ENCODE peak calls at places on chromosomes 7 and 10, in eight cellular contexts. E is NCI-H1417; D is dorsolateral prefrontal cortex; I is activated CD4-positive, alpha-beta T cell treated with anti-CD3 and anti-CD28 coated beads, Interleukin-2, amount 10 ng/mL, durations not matched to agents 7 days and 5 days; P is spleen; O is GF-D8; L is T-helper 1 cell; U is T-cell. T is an unnamed sample.
A peak's percentile ranks its signal among the peaks of the same experiment; 100 is the strongest.

GRCh38 chr10:133388973-133389818 is 4.8 kb upstream of the MTG1 start:
- DNase-seq in L (peak; percentile 14), O (no peak), I (peak; percentile 69), D (no peak), U (peak; percentile 46), P (peak; percentile 91), E (no peak), T (no peak)

GRCh38 chr7:27173412-27174076 is 576 bp downstream of the HOXA10 start:
- DNase-seq in O (no peak), L (no peak), E (peak; percentile 88), I (no peak), D (no peak), P (peak; percentile 91), U (peak; percentile 30), T (no peak)

GRCh38 chr10:101146392-101147251 is 15.5 kb downstream of the TLX1 start:
- DNase-seq in O (no peak), P (no peak), U (no peak), D (no peak), L (no peak), E (no peak), I (no peak), T (no peak)

GRCh38 chr7:145169908-145170307 is 334.1 kb upstream of the TPK1 start:
- DNase-seq in O (no peak), L (no peak), I (no peak), E (peak; percentile 80), P (no peak), D (no peak), U (no peak), T (no peak)

GRCh38 chr10:30493609-30494530 is 59.9 kb downstream of the MAP3K8 start:
- DNase-seq in U (no peak), E (no peak), L (no peak), P (peak; percentile 80), D (peak; percentile 7), I (no peak), O (peak; percentile 87), T (peak; percentile 44)

GRCh38 chr7:158017226-158018060 is 570.2 kb downstream of the PTPRN2 start:
- DNase-seq in I (no peak), U (no peak), D (no peak), O (no peak), E (peak; percentile 95), P (peak; percentile 61), L (no peak), T (no peak)

GRCh38 chr10:58873161-58873560 is 303.3 kb upstream of the PHYHIPL start:
- DNase-seq in E (no peak), I (no peak), U (no peak), D (no peak), L (no peak), O (no peak), P (no peak), T (no peak)

GRCh38 chr7:83161851-83162401 is 758 bp downstream of the PCLO start:
- DNase-seq in E (peak; percentile 84), I (no peak), L (no peak), U (no peak), O (no peak), D (no peak), P (no peak), T (no peak)

GRCh38 chr7:78396190-78396589 is 597.6 kb downstream of the PHTF2 start:
- DNase-seq in O (no peak), L (no peak), P (no peak), I (no peak), U (no peak), E (no peak), D (no peak), T (no peak)

GRCh38 chr10:21031232-21031790 is 134.2 kb upstream of the NEBL start:
- DNase-seq in I (no peak), E (no peak), L (no peak), O (no peak), D (no peak), P (no peak), U (no peak), T (peak; percentile 21)

GRCh38 chr7:101488826-101489572 is 126.3 kb downstream of the COL26A1 start:
- DNase-seq in D (no peak), E (peak; percentile 25), U (no peak), P (no peak), I (no peak), O (no peak), L (no peak), T (no peak)

GRCh38 chr7:25073451-25073850 is 51.6 kb downstream of the CYCS start:
- DNase-seq in P (no peak), U (no peak), O (no peak), D (no peak), I (no peak), E (no peak), L (no peak), T (peak; percentile 11)

GRCh38 chr7:42023216-42023724 is 213.7 kb downstream of the GLI3 start:
- DNase-seq in I (no peak), D (no peak), E (no peak), U (no peak), O (no peak), P (no peak), L (no peak), T (no peak)

GRCh38 chr7:107035446-107035845 is 9.1 kb upstream of the PRKAR2B start:
- DNase-seq in U (no peak), E (no peak), D (no peak), P (no peak), I (no peak), L (no peak), O (no peak), T (peak; percentile 41)

GRCh38 chr7:21886396-21886795 is 59.3 kb downstream of the CDCA7L start:
- DNase-seq in D (no peak), O (no peak), I (no peak), L (no peak), E (no peak), U (no peak), P (no peak), T (no peak)

GRCh38 chr7:50676754-50677153 is 105.9 kb downstream of the GRB10 start:
- DNase-seq in P (no peak), U (no peak), D (peak; percentile 59), I (no peak), O (no peak), L (no peak), E (no peak), T (no peak)

GRCh38 chr10:95655571-95656290 is 780 bp downstream of the ALDH18A1 start:
- DNase-seq in U (peak; percentile 14), L (peak; percentile 0), I (peak; percentile 10), E (peak; percentile 37), P (no peak), D (peak; percentile 27), O (no peak), T (peak; percentile 29)

GRCh38 chr10:4984971-4985594 is 18.6 kb downstream of the AKR1C2 start:
- DNase-seq in I (no peak), L (no peak), E (no peak), D (no peak), U (no peak), P (no peak), O (no peak), T (peak; percentile 30)

T was measured in fibroblast of pulmonary artery.